ENCODE peak calls at places on chromosomes 12 and 14, in six cellular contexts. N is HEK293T; J is stimulated activated CD4-positive, alpha-beta T cell treated with anti-CD3 and anti-CD28 coated beads, Interleukin-4, amount 100 ng/mL, for 48 hours; W is AG04450; Q is endodermal cell; D is nephron progenitor cell. U is an unnamed sample.

GRCh38 chr12:129186952-129187351 is 333.7 kb downstream of the GLT1D1 start:
- DNase-seq in N (no peak), J (no peak), W (no peak), Q (peak), D (no peak), U (no peak)

GRCh38 chr12:127238061-127238460 is 1028.9 kb upstream of the TMEM132C start:
- DNase-seq in N (no peak), J (no peak), W (no peak), Q (no peak), D (no peak), U (no peak)

GRCh38 chr14:57390806-57391562 is 598 bp downstream of the NAA30 start:
- DNase-seq in N (peak), J (peak), W (no peak), Q (peak), D (peak), U (peak)

GRCh38 chr12:124727244-124727673 is 136.4 kb downstream of the SCARB1 start:
- DNase-seq in N (no peak), J (no peak), W (no peak), Q (no peak), D (no peak), U (peak)

GRCh38 chr14:34052658-34053014 is 101.8 kb upstream of the EGLN3 start:
- DNase-seq in N (no peak), J (no peak), W (no peak), Q (peak), D (no peak), U (no peak)

GRCh38 chr14:73696466-73697390 is 17.5 kb downstream of the PNMA1 start:
- DNase-seq in N (no peak), J (no peak), W (no peak), Q (no peak), D (no peak), U (no peak)

GRCh38 chr12:69688021-69688420 is 11.1 kb downstream of the BEST3 start:
- DNase-seq in N (no peak), J (no peak), W (no peak), Q (no peak), D (no peak), U (no peak)

GRCh38 chr12:109741286-109741969 is 27.8 kb downstream of the FAM222A start:
- DNase-seq in N (no peak), J (no peak), W (no peak), Q (peak), D (peak), U (peak)

GRCh38 chr12:25236190-25236589 is 14.5 kb downstream of the KRAS start:
- DNase-seq in N (no peak), J (no peak), W (no peak), Q (no peak), D (no peak), U (no peak)

GRCh38 chr12:57772429-57773322 is at the start of gene EEF1AKMT3:
- DNase-seq in N (peak), J (no peak), W (no peak), Q (no peak), D (peak), U (peak)

GRCh38 chr14:53032161-53032803 is 81.4 kb upstream of the FERMT2 start:
- DNase-seq in N (no peak), J (no peak), W (no peak), Q (no peak), D (no peak), U (no peak)

GRCh38 chr12:108633081-108633533 is 587 bp downstream of the SELPLG start:
- DNase-seq in N (no peak), J (no peak), W (no peak), Q (no peak), D (no peak), U (no peak)

GRCh38 chr12:132429122-132429931 is 60.6 kb upstream of the FBRSL1 start:
- DNase-seq in N (no peak), J (no peak), W (no peak), Q (peak), D (no peak), U (no peak)

GRCh38 chr12:108825205-108825950 is 32.0 kb downstream of the SSH1 start:
- DNase-seq in N (no peak), J (no peak), W (no peak), Q (no peak), D (no peak), U (no peak)

GRCh38 chr12:4701383-4701782 is 18.8 kb upstream of the GALNT8 start:
- DNase-seq in N (no peak), J (no peak), W (no peak), Q (no peak), D (no peak), U (no peak)